ENCODE peak calls at places on chromosome 15, in four cellular contexts. Y is HCEC 1CT, F is upper lobe of right lung, J is stomach. M is an unnamed sample.

GRCh38 chr15:64775551-64776401 is at the start of gene RBPMS2:
- DNase-seq in Y (no peak), F (no peak), J (peak; percentile 33), M (no peak)

GRCh38 chr15:89494941-89495637 is 1.3 kb downstream of the RHCG start:
- DNase-seq in F (no peak), Y (no peak), J (no peak), M (no peak)

GRCh38 chr15:55708720-55709119 is 34.2 kb downstream of the PRTG start:
- DNase-seq in J (no peak), Y (no peak), F (no peak), M (no peak)

GRCh38 chr15:99536422-99537033 is 29.3 kb upstream of the MEF2A start:
- DNase-seq in Y (peak; percentile 57), F (no peak), J (no peak), M (no peak)

GRCh38 chr15:44682211-44682610 is 18.7 kb upstream of the SPG11 start:
- DNase-seq in F (no peak), J (no peak), Y (no peak), M (no peak)

GRCh38 chr15:74265046-74265639 is 29.0 kb downstream of the CCDC33 start:
- DNase-seq in Y (no peak), F (no peak), J (no peak), M (no peak)

GRCh38 chr15:85622432-85622831 is 172.3 kb downstream of the KLHL25 start:
- DNase-seq in J (no peak), Y (peak; percentile 89), F (no peak), M (no peak)

GRCh38 chr15:31236184-31237041 is 90.2 kb upstream of the KLF13 start:
- DNase-seq in F (peak; percentile 73), Y (peak; percentile 91), J (peak; percentile 66), M (peak; percentile 83)

GRCh38 chr15:48040166-48040817 is 80.5 kb upstream of the SLC24A5 start:
- DNase-seq in Y (peak; percentile 73), J (no peak), F (no peak), M (no peak)

GRCh38 chr15:98803228-98804056 is 155.1 kb downstream of the IGF1R start:
- DNase-seq in F (no peak), J (no peak), Y (peak; percentile 71), M (no peak)

GRCh38 chr15:75347222-75348033 is 589 bp downstream of the NEIL1 start:
- DNase-seq in Y (no peak), F (peak; percentile 87), J (peak; percentile 68), M (peak; percentile 52)

GRCh38 chr15:69468241-69469121 is 15.9 kb downstream of the RPLP1 start:
- DNase-seq in J (peak; percentile 76), F (peak; percentile 78), Y (no peak), M (peak; percentile 66)

GRCh38 chr15:64426845-64427465 is 33.4 kb upstream of the ZNF609 start:
- DNase-seq in Y (peak; percentile 35), F (no peak), J (no peak), M (no peak)

GRCh38 chr15:67534360-67534759 is 8.1 kb upstream of the MAP2K5 start:
- DNase-seq in F (no peak), J (no peak), Y (no peak), M (no peak)

GRCh38 chr15:65132841-65133549 is 613 bp downstream of the PDCD7 start:
- DNase-seq in Y (peak; percentile 46), J (peak; percentile 45), F (peak; percentile 85), M (no peak)